ENCODE peak calls at places on chromosomes 12 and 14, in eight cellular contexts. B is GM23338, Z is lower lobe of right lung, Y is dorsolateral prefrontal cortex, Q is A549, H is cardiac fibroblast, R is tibial artery, K is AG04450. L is an unnamed sample.

GRCh38 chr12:53617700-53618099 is 8.5 kb downstream of the ATF7 start:
- DNase-seq in B (no peak), Z (no peak), Y (no peak), Q (no peak), H (no peak), R (no peak), K (no peak), L (no peak)

GRCh38 chr12:113299619-113300237 is 35.2 kb downstream of the SLC8B1 start:
- DNase-seq in B (peak; percentile 53), Z (peak; percentile 84), Y (no peak), Q (peak; percentile 93), H (peak; percentile 84), R (peak; percentile 90), K (peak; percentile 57), L (peak; percentile 26)

GRCh38 chr12:131525795-131526508 is 184.9 kb upstream of the SFSWAP start:
- DNase-seq in B (no peak), Z (no peak), Y (no peak), Q (no peak), H (no peak), R (no peak), K (no peak), L (no peak)

GRCh38 chr14:21923820-21924219 is 250.2 kb upstream of the OR4E1 start:
- DNase-seq in B (no peak), Z (no peak), Y (no peak), Q (no peak), H (no peak), R (no peak), K (no peak), L (no peak)

GRCh38 chr12:54419088-54419887 is at the start of gene ITGA5:
- DNase-seq in B (peak; percentile 73), Z (peak; percentile 81), Y (no peak), Q (peak; percentile 90), H (peak; percentile 67), R (peak; percentile 94), K (no peak), L (peak; percentile 75)

GRCh38 chr12:89236237-89236636 is 116.1 kb downstream of the DUSP6 start:
- DNase-seq in B (no peak), Z (no peak), Y (no peak), Q (no peak), H (no peak), R (no peak), K (no peak), L (no peak)

GRCh38 chr12:109281452-109281851 is 27.6 kb downstream of the FOXN4 start:
- DNase-seq in B (no peak), Z (no peak), Y (no peak), Q (no peak), H (no peak), R (no peak), K (no peak), L (no peak)

GRCh38 chr12:11706509-11707331 is 57.2 kb downstream of the ETV6 start:
- DNase-seq in B (no peak), Z (no peak), Y (no peak), Q (no peak), H (no peak), R (no peak), K (no peak), L (no peak)

GRCh38 chr12:102740157-102741032 is 176.6 kb downstream of the PAH start:
- DNase-seq in B (peak; percentile 22), Z (no peak), Y (no peak), Q (peak; percentile 12), H (peak; percentile 41), R (no peak), K (no peak), L (peak; percentile 36)

GRCh38 chr12:128644664-128645296 is 179.0 kb downstream of the SLC15A4 start:
- DNase-seq in B (peak; percentile 69), Z (no peak), Y (peak; percentile 43), Q (peak; percentile 19), H (no peak), R (no peak), K (no peak), L (peak; percentile 33)

GRCh38 chr12:94244165-94245133 is 96.1 kb downstream of the PLXNC1 start:
- DNase-seq in B (no peak), Z (peak; percentile 72), Y (no peak), Q (no peak), H (no peak), R (no peak), K (no peak), L (no peak)

GRCh38 chr12:17992002-17992656 is 97.9 kb downstream of the RERGL start:
- DNase-seq in B (peak; percentile 72), Z (no peak), Y (no peak), Q (peak; percentile 3), H (peak; percentile 47), R (no peak), K (no peak), L (peak; percentile 29)

GRCh38 chr14:90632868-90633267 is 183.4 kb downstream of the TTC7B start:
- DNase-seq in B (no peak), Z (no peak), Y (no peak), Q (no peak), H (no peak), R (no peak), K (no peak), L (no peak)

GRCh38 chr14:53564870-53565269 is 391.8 kb downstream of the BMP4 start:
- DNase-seq in B (no peak), Z (no peak), Y (no peak), Q (no peak), H (no peak), R (no peak), K (no peak), L (no peak)

GRCh38 chr14:24982472-24983155 is 67.3 kb downstream of the STXBP6 start:
- DNase-seq in B (no peak), Z (no peak), Y (no peak), Q (no peak), H (peak; percentile 57), R (no peak), K (peak; percentile 69), L (no peak)

DNA sequence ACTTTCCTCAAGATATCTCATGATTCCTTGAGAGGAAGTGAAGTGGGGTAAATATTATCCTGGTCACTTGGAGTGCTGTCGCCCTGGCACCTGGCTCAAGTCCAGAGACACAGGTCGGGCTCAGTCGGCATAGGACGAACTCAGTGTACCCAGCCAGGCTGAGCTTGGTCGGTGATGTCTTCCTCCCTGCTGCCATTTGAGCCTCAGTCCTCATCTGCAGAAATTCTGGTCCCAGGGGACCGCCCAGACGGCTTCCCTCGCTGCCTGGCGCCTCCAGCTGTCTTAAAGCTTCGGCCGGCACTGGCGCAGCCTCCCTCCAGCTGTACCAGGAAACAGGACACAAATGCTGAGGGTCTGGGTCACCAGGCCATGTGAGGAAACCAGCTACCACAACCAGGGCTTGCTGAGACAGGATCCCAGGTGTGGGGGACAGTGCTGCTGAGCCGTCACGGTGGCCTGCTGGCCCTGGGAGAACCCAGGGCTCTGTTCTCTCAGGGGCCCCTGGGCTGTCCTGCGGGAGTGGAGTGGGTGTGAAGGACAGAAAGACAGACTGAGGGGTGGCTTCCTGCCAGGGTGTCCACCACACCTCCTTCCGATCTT is 5.0 kb upstream of the KLC1 start:
- DNase-seq in B (no peak), Z (peak; percentile 79), Y (no peak), Q (no peak), H (peak; percentile 14), R (peak; percentile 77), K (no peak), L (peak; percentile 89)
- H3K4me3 ChIP-seq in B (no peak overlapping the region), Z (peak overlapping the region; percentile 21), Y (no peak overlapping the region), Q (no peak overlapping the region), H (no peak overlapping the region), R (no peak overlapping the region), K (no peak overlapping the region), L (peak overlapping the region; percentile 0)

DNA sequence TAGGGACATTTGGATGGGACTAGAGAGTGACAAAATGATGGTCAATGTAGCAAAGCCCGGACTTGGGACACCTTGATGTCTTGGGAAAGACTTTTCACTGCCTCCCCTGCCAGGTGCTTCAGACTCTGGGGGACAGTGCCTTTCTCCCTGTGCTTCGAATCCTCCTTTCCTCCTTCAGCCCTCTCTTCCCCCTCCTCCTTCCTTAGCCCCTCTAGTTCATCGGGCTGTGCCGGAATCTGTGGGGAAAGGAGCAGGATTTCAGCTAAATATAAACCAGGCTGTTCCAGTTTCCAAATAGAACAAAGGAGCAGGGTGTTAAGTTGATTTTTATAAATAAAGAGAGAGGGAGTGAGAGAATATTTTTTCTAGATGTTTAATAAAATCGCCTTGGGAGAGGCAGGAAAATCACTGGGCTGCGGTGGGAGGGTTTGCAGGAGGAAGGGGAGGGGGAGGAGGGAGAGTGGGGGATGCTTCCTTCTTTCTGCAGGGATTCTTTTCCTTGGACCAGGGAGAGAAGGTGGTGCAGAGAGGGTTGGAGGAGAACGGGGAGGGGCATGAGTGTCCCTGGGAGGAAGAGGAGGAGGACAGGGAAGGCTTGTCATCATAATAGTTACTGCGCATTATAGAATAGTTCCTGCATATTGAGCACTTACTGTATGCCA is 21.3 kb upstream of the CABP1 start:
- DNase-seq in B (peak; percentile 22), Z (no peak), Y (no peak), Q (no peak), H (no peak), R (no peak), K (no peak), L (no peak)
- H3K4me3 ChIP-seq in B (peak overlapping the region; percentile 42), Z (no peak overlapping the region), Y (no peak overlapping the region), Q (no peak overlapping the region), H (no peak overlapping the region), R (no peak overlapping the region), K (no peak overlapping the region), L (no peak overlapping the region)

GRCh38 chr14:74661726-74662450 is 49.9 kb upstream of the LTBP2 start:
- DNase-seq in B (no peak), Z (no peak), Y (no peak), Q (no peak), H (no peak), R (peak; percentile 96), K (no peak), L (no peak)
- H3K4me3 ChIP-seq in B (no peak overlapping the region), Z (no peak overlapping the region), Y (no peak overlapping the region), Q (no peak overlapping the region), H (no peak overlapping the region), R (no peak overlapping the region), K (no peak overlapping the region), L (no peak overlapping the region)

DNA sequence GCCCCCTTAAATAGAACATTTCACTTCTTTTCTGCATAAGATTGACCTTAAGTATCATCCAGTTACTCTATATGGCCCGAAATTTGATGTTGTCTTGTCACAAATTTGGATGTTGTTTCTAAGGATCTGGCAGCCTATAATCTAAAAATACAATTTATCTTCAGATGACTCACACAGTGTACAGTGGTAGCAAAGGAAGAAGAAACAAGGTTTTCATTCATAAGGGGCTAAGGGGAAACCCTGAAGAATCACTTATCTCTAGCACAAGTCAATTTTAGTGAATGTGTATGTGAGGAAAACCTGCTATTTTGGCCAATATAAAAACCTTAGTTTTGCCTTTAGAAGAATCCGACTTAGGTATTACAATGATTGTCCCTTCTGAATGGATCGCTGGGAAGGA is 606.3 kb upstream of the LRFN5 start:
- DNase-seq in B (no peak), Z (no peak), Y (no peak), Q (no peak), H (no peak), R (no peak), K (no peak), L (no peak)
- H3K4me3 ChIP-seq in B (no peak overlapping the region), Z (no peak overlapping the region), Y (no peak overlapping the region), Q (no peak overlapping the region), H (no peak overlapping the region), R (no peak overlapping the region), K (no peak overlapping the region), L (no peak overlapping the region)